ENCODE peak calls at places on chromosome 16, in ten cellular contexts. L is prostate gland, N is uterus, X is IMR-90, U is right lobe of liver, Y is spleen, J is sigmoid colon, M is Peyer's patch, G is tibial nerve, W is A549. S is an unnamed sample.

GRCh38 chr16:76931186-76931585 is 259.8 kb upstream of the MON1B start:
- DNase-seq in X (peak; percentile 21), N (no peak), U (no peak), Y (no peak), L (no peak), J (no peak), W (no peak), G (no peak), M (no peak), S (no peak)

GRCh38 chr16:50272111-50272571 is 5.8 kb downstream of the ADCY7 start:
- DNase-seq in J (peak; percentile 60), X (no peak), N (no peak), Y (peak; percentile 75), M (peak; percentile 47), U (no peak), W (no peak), G (no peak), L (no peak), S (no peak)

GRCh38 chr16:68235882-68236803 is at the start of gene ESRP2:
- DNase-seq in U (peak; percentile 96), W (no peak), Y (peak; percentile 86), N (peak; percentile 43), L (peak; percentile 94), X (no peak), M (peak; percentile 91), J (peak; percentile 77), G (no peak), S (peak; percentile 87)

GRCh38 chr16:23905027-23905426 is 69.2 kb downstream of the PRKCB start:
- DNase-seq in M (no peak), W (peak; percentile 15), L (peak; percentile 47), N (peak; percentile 30), G (no peak), U (no peak), J (peak; percentile 81), Y (no peak), X (peak; percentile 70), S (no peak)

GRCh38 chr16:67528222-67528869 is at the start of gene RIPOR1:
- DNase-seq in U (peak; percentile 83), Y (peak; percentile 92), G (no peak), J (peak; percentile 83), N (peak; percentile 67), X (no peak), L (no peak), M (peak; percentile 76), W (peak; percentile 80), S (no peak)

GRCh38 chr16:64412578-64413280 is 709.1 kb downstream of the CDH11 start:
- DNase-seq in Y (no peak), X (peak; percentile 69), W (no peak), N (no peak), G (no peak), U (no peak), L (no peak), M (no peak), J (no peak), S (no peak)

GRCh38 chr16:79808731-79809130 is 208.2 kb upstream of the MAF start:
- DNase-seq in N (no peak), G (no peak), J (no peak), W (no peak), U (no peak), X (no peak), M (no peak), Y (no peak), L (no peak), S (no peak)

GRCh38 chr16:49860593-49860992 is 4.7 kb upstream of the ZNF423 start:
- DNase-seq in U (no peak), X (no peak), M (no peak), W (no peak), G (no peak), N (no peak), Y (no peak), J (no peak), L (no peak), S (no peak)

GRCh38 chr16:55471448-55472097 is 7.4 kb upstream of the MMP2 start:
- DNase-seq in N (no peak), G (no peak), W (no peak), L (no peak), M (no peak), X (peak; percentile 92), J (no peak), Y (no peak), U (no peak), S (no peak)

GRCh38 chr16:86270696-86271095 is 239.6 kb upstream of the FOXF1 start:
- DNase-seq in X (no peak), L (no peak), U (peak; percentile 15), J (no peak), W (no peak), G (no peak), N (no peak), Y (no peak), M (no peak), S (no peak)

GRCh38 chr16:53153130-53153529 is 98.3 kb downstream of the CHD9 start:
- DNase-seq in G (no peak), J (no peak), W (no peak), N (no peak), M (no peak), U (no peak), Y (no peak), L (no peak), X (no peak), S (no peak)

GRCh38 chr16:51888534-51888933 is 658.4 kb downstream of the TOX3 start:
- DNase-seq in G (no peak), N (no peak), X (peak; percentile 39), J (no peak), W (no peak), M (no peak), L (no peak), Y (no peak), U (no peak), S (no peak)

GRCh38 chr16:31077592-31078199 is 3.5 kb downstream of the ZNF646 start:
- DNase-seq in N (no peak), W (no peak), U (no peak), L (no peak), J (peak; percentile 59), M (no peak), X (no peak), Y (no peak), G (no peak), S (no peak)
- TF ChIP-seq POLR2A in N (no peak), W (no peak), U (no peak), L (no peak), J (no peak), M (no peak), X (no peak), Y (no peak), G (no peak), S (no peak)

DNA sequence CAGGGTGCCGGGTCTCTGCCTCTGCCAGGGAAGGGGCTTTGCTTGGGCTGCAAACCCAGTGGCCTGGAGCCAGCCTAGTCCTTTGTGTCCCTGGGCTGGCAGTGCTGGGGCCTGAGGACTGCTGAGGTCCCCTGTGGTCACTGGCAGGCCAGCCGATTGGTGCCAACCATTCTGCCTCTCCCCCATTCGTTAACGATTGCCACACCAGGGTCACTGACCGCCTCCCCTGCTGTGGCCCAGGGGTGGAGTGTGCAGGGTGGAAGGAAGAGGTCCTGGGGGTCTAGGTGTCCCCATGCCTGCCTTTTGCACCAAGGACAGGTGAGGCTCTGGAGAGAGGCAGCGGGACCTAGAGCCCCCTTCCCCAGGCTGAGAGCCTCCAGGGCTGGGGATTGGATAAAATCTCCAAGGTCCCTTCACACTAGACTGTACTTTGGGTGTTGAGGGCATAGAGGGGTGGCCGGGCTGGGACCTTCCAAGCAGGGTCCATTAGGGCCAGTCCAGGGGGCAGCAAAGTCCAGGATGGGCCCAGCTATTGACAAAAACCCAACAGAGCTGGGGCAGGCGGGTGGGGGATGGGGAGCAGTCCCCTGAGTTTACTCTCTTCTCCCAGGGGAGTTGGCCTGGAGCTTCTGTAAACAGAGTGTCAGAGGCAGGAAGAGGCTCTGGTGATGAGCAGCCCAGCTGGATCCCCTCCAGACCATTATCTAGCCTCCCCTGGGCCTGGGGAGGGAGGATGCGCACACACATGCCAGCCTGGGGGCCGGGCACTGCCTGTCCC is 1.1 kb downstream of the VASN start:
- DNase-seq in X (peak; percentile 79), L (no peak), J (peak; percentile 87), Y (peak; percentile 71), U (peak; percentile 94), M (no peak), G (no peak), N (peak; percentile 69), W (peak; percentile 54), S (no peak)
- TF ChIP-seq POLR2A in X (no peak), L (no peak), J (no peak), Y (no peak), U (peak; percentile 81), M (no peak), G (no peak), N (no peak), W (no peak), S (no peak)

DNA sequence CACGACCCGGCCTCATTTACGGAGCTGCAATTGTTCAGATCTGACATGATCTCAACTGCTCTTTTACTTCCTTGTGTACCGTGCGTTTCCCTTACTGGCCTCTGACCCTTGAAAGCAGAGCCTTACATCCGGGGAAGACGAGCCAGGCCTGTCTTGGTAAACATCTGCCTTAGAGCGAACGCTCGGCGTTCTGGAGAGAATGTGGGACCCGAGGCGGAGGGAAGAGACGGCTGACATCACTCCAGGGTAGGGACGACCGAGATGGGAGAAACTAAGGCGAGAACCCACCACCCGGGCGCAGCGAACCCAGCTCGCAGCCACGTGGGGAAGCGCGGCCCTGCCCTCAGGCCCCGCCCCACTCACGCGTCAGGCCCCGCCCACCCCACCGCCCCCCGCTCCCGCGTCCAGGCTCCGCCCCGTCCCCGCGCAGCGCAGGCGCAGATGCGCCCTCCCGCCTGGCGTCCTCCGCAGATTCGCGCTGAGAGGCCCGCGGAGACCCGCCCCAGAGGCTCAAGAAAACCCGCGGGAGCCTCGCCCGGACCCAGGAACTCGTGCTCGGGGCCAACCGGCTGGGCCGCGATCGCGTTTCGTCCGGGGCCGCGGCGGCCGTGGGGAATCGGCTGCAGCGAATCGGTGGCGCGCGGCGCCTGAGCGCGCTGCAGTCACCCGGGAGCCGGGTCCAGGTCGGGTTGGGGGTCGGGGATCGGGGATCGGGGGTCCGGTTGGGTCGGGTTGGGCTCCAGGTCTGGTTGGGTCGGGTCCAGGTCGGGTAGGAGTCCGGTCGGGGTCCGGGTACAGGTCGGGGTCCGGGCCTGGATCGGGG is at the start of gene TELO2:
- DNase-seq in W (peak; percentile 76), N (peak; percentile 82), U (peak; percentile 85), M (peak; percentile 90), Y (peak; percentile 95), J (peak; percentile 89), G (peak; percentile 61), X (peak; percentile 70), L (peak; percentile 82), S (peak; percentile 77)
- TF ChIP-seq POLR2A in W (peak; percentile 38), N (peak; percentile 49), U (no peak), M (peak; percentile 10), Y (no peak), J (no peak), G (peak; percentile 21), X (no peak), L (peak; percentile 41), S (no peak)

DNA sequence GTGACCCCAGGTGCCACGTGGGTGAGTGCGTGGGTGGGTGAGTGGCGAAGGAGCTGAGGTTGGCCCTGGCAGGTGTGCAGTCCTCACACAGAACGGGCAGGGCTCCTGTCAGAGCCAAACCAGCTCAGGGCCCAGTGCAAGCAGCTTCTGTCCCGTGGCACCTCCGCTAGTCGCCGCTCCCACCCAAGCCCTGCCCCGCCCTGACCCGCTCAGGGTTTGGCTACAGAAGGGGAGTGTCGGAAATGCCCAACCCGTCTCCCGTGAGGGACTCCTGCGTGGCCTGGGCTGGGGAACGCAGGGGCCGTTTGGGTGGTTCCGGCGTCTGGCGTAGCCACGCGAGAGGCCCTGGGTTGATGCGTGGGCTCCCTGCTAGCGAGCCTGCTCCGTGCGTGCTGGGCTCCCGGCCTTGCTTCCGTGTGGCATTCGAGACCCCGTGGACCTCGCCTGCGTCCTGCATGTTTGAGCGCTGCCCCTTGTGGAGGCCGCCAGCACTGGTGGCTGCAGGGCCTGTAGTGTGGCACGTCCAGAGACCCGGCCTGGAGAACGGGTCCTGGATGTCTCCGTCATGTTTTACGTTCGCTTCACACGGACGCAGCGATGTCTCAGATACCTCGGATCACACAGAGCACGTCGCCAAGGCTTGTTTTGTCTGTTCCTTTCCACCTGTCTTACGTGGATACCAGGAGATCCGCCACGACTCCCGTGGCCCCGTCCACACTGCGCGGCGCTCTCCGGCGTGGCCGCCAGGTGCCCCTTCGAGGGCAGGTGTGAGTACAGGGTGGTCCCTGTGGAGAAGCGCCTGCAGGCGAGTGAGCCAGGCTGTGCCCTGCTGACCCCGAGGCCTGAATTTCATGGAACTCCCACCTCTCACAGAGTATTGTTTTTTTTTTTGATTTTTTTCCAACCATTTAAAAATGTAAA is 10.2 kb downstream of the CAPN15 start:
- DNase-seq in N (no peak), J (no peak), U (no peak), G (no peak), W (no peak), M (no peak), Y (no peak), X (no peak), L (no peak), S (no peak)
- TF ChIP-seq POLR2A in N (no peak), J (no peak), U (no peak), G (no peak), W (no peak), M (no peak), Y (no peak), X (no peak), L (no peak), S (no peak)

S was measured in breast epithelium.